ENCODE peak calls at places on chromosomes 11 and 22, in four cellular contexts. One of them, this sample, is unnamed.
A peak's percentile ranks its signal among the peaks of the same experiment; 100 is the strongest.

GRCh38 chr11:71189768-71190315 is 62.5 kb downstream of the SHANK2 start:
- DNase-seq in stimulated activated CD8-positive, alpha-beta memory T cell treated with anti-CD3 and anti-CD28 coated beads, Interleukin-15, amount 100 ng/mL, for 24 hours: no peak
- DNase-seq in epithelial cell of esophagus: no peak
- DNase-seq in LHCN-M2: no peak
- DNase-seq in this sample: no peak

GRCh38 chr11:16776716-16777115 is 38.3 kb downstream of the C11orf58 start:
- DNase-seq in stimulated activated CD8-positive, alpha-beta memory T cell treated with anti-CD3 and anti-CD28 coated beads, Interleukin-15, amount 100 ng/mL, for 24 hours: no peak
- DNase-seq in epithelial cell of esophagus: no peak
- DNase-seq in LHCN-M2: no peak
- DNase-seq in this sample: no peak

GRCh38 chr22:21952586-21953571 is at the start of gene PPM1F:
- DNase-seq in stimulated activated CD8-positive, alpha-beta memory T cell treated with anti-CD3 and anti-CD28 coated beads, Interleukin-15, amount 100 ng/mL, for 24 hours: peak; percentile 98
- DNase-seq in epithelial cell of esophagus: peak; percentile 64
- DNase-seq in LHCN-M2: peak; percentile 75
- DNase-seq in this sample: peak; percentile 69

GRCh38 chr11:62399172-62399867 is 19.5 kb upstream of the SCGB1A1 start:
- DNase-seq in stimulated activated CD8-positive, alpha-beta memory T cell treated with anti-CD3 and anti-CD28 coated beads, Interleukin-15, amount 100 ng/mL, for 24 hours: no peak
- DNase-seq in epithelial cell of esophagus: no peak
- DNase-seq in LHCN-M2: no peak
- DNase-seq in this sample: no peak

GRCh38 chr22:19876314-19876940 is 21.8 kb upstream of the GNB1L start:
- DNase-seq in stimulated activated CD8-positive, alpha-beta memory T cell treated with anti-CD3 and anti-CD28 coated beads, Interleukin-15, amount 100 ng/mL, for 24 hours: no peak
- DNase-seq in epithelial cell of esophagus: no peak
- DNase-seq in LHCN-M2: no peak
- DNase-seq in this sample: no peak

GRCh38 chr11:43853766-43854165 is 26.9 kb upstream of the ALKBH3 start:
- DNase-seq in stimulated activated CD8-positive, alpha-beta memory T cell treated with anti-CD3 and anti-CD28 coated beads, Interleukin-15, amount 100 ng/mL, for 24 hours: no peak
- DNase-seq in epithelial cell of esophagus: peak; percentile 59
- DNase-seq in LHCN-M2: no peak
- DNase-seq in this sample: no peak

GRCh38 chr22:36435516-36436415 is 45.7 kb downstream of the TXN2 start:
- DNase-seq in stimulated activated CD8-positive, alpha-beta memory T cell treated with anti-CD3 and anti-CD28 coated beads, Interleukin-15, amount 100 ng/mL, for 24 hours: no peak
- DNase-seq in epithelial cell of esophagus: peak; percentile 62
- DNase-seq in LHCN-M2: no peak
- DNase-seq in this sample: peak; percentile 81

GRCh38 chr11:110093407-110094297 is 460 bp downstream of the ZC3H12C start:
- DNase-seq in stimulated activated CD8-positive, alpha-beta memory T cell treated with anti-CD3 and anti-CD28 coated beads, Interleukin-15, amount 100 ng/mL, for 24 hours: no peak
- DNase-seq in epithelial cell of esophagus: peak; percentile 50
- DNase-seq in LHCN-M2: peak; percentile 66
- DNase-seq in this sample: peak; percentile 72

GRCh38 chr11:12599408-12600143 is 74.6 kb upstream of the TEAD1 start:
- DNase-seq in stimulated activated CD8-positive, alpha-beta memory T cell treated with anti-CD3 and anti-CD28 coated beads, Interleukin-15, amount 100 ng/mL, for 24 hours: peak; percentile 18
- DNase-seq in epithelial cell of esophagus: peak; percentile 35
- DNase-seq in LHCN-M2: no peak
- DNase-seq in this sample: peak; percentile 99

GRCh38 chr22:49158741-49159564 is 668.7 kb downstream of the BRD1 start:
- DNase-seq in stimulated activated CD8-positive, alpha-beta memory T cell treated with anti-CD3 and anti-CD28 coated beads, Interleukin-15, amount 100 ng/mL, for 24 hours: no peak
- DNase-seq in epithelial cell of esophagus: no peak
- DNase-seq in LHCN-M2: no peak
- DNase-seq in this sample: no peak

GRCh38 chr11:69284081-69284511 is 9.9 kb upstream of the MYEOV start:
- DNase-seq in stimulated activated CD8-positive, alpha-beta memory T cell treated with anti-CD3 and anti-CD28 coated beads, Interleukin-15, amount 100 ng/mL, for 24 hours: no peak
- DNase-seq in epithelial cell of esophagus: no peak
- DNase-seq in LHCN-M2: no peak
- DNase-seq in this sample: no peak

GRCh38 chr11:62392944-62393628 is 25.7 kb upstream of the SCGB1A1 start:
- DNase-seq in stimulated activated CD8-positive, alpha-beta memory T cell treated with anti-CD3 and anti-CD28 coated beads, Interleukin-15, amount 100 ng/mL, for 24 hours: no peak
- DNase-seq in epithelial cell of esophagus: peak; percentile 53
- DNase-seq in LHCN-M2: peak; percentile 17
- DNase-seq in this sample: peak; percentile 36

GRCh38 chr22:49946612-49947295 is 13.8 kb upstream of the PIM3 start:
- DNase-seq in stimulated activated CD8-positive, alpha-beta memory T cell treated with anti-CD3 and anti-CD28 coated beads, Interleukin-15, amount 100 ng/mL, for 24 hours: no peak
- DNase-seq in epithelial cell of esophagus: peak; percentile 40
- DNase-seq in LHCN-M2: no peak
- DNase-seq in this sample: peak; percentile 76